ENCODE peak calls at places on chromosomes 2 and 18, in seven cellular contexts. L is memory B cell; P is activated naive CD4-positive, alpha-beta T cell treated with anti-CD3 and anti-CD28 coated beads, Interleukin-2, amount 10 ng/mL, durations not matched to agents 7 days and 5 days; V is H9; J is RKO; F is head of caudate nucleus; D is astrocyte of the spinal cord. Q is an unnamed sample.

GRCh38 chr2:74186038-74186437 is 7.4 kb upstream of the MOB1A start:
- DNase-seq in L (peak; percentile 62), P (peak; percentile 39), V (no peak), J (no peak), F (no peak), D (no peak), Q (no peak)

GRCh38 chr18:49152885-49153284 is 202.1 kb upstream of the SMAD7 start:
- DNase-seq in L (no peak), P (no peak), V (no peak), J (no peak), F (no peak), D (no peak), Q (no peak)

GRCh38 chr2:11658208-11658607 is 11.8 kb downstream of the NTSR2 start:
- DNase-seq in L (no peak), P (no peak), V (no peak), J (no peak), F (no peak), D (no peak), Q (no peak)

GRCh38 chr2:48209214-48209885 is 303.1 kb upstream of the FBXO11 start:
- DNase-seq in L (no peak), P (no peak), V (no peak), J (no peak), F (no peak), D (no peak), Q (peak; percentile 71)

GRCh38 chr2:217610411-217610814 is 392.4 kb downstream of the TNS1 start:
- DNase-seq in L (no peak), P (peak; percentile 55), V (no peak), J (no peak), F (no peak), D (no peak), Q (no peak)

GRCh38 chr18:23387265-23387664 is 65.8 kb upstream of the RIOK3 start:
- DNase-seq in L (no peak), P (no peak), V (no peak), J (no peak), F (no peak), D (no peak), Q (no peak)

GRCh38 chr2:129379411-129379810 is 600.1 kb upstream of the RAB6C start:
- DNase-seq in L (no peak), P (no peak), V (no peak), J (no peak), F (no peak), D (no peak), Q (no peak)

GRCh38 chr2:142582317-142582716 is 295.1 kb upstream of the KYNU start:
- DNase-seq in L (no peak), P (no peak), V (no peak), J (no peak), F (no peak), D (no peak), Q (no peak)

GRCh38 chr2:100935372-100935752 is 66.7 kb upstream of the RPL31 start:
- DNase-seq in L (no peak), P (no peak), V (no peak), J (no peak), F (no peak), D (peak; percentile 73), Q (peak; percentile 81)

GRCh38 chr2:38602136-38602731 is 494 bp downstream of the HNRNPLL start:
- DNase-seq in L (peak; percentile 48), P (peak; percentile 60), V (peak; percentile 48), J (no peak), F (peak; percentile 32), D (no peak), Q (no peak)

GRCh38 chr2:215423928-215424540 is 11.8 kb downstream of the FN1 start:
- DNase-seq in L (no peak), P (no peak), V (no peak), J (no peak), F (no peak), D (peak; percentile 49), Q (peak; percentile 34)

GRCh38 chr2:11998218-11998617 is 251.8 kb downstream of the LPIN1 start:
- DNase-seq in L (no peak), P (peak; percentile 33), V (no peak), J (no peak), F (no peak), D (peak; percentile 23), Q (peak; percentile 68)

GRCh38 chr2:83378921-83379320 is 1080.2 kb downstream of the SUCLG1 start:
- DNase-seq in L (no peak), P (no peak), V (no peak), J (no peak), F (no peak), D (no peak), Q (no peak)

GRCh38 chr2:173571021-173571821 is 216.5 kb downstream of the CDCA7 start:
- DNase-seq in L (no peak), P (no peak), V (no peak), J (peak; percentile 42), F (no peak), D (peak; percentile 55), Q (no peak)

GRCh38 chr2:129733579-129733978 is 245.9 kb upstream of the RAB6C start:
- DNase-seq in L (no peak), P (no peak), V (no peak), J (no peak), F (no peak), D (no peak), Q (no peak)

GRCh38 chr2:37928377-37928776 is 3.3 kb downstream of the RMDN2 start:
- DNase-seq in L (no peak), P (no peak), V (no peak), J (no peak), F (no peak), D (no peak), Q (peak; percentile 4)

GRCh38 chr18:11849845-11850747 is 1.1 kb upstream of the CHMP1B start:
- DNase-seq in L (peak; percentile 37), P (peak; percentile 60), V (no peak), J (peak; percentile 82), F (peak; percentile 54), D (peak; percentile 98), Q (peak; percentile 70)

GRCh38 chr18:31626409-31626808 is 34.7 kb downstream of the TTR start:
- DNase-seq in L (no peak), P (no peak), V (no peak), J (peak; percentile 38), F (no peak), D (no peak), Q (no peak)

GRCh38 chr2:62586981-62587380 is 81.0 kb upstream of the TMEM17 start:
- DNase-seq in L (no peak), P (no peak), V (no peak), J (no peak), F (no peak), D (peak; percentile 63), Q (peak; percentile 39)

GRCh38 chr2:128981353-128981752 is 662.7 kb upstream of the HS6ST1 start:
- DNase-seq in L (no peak), P (no peak), V (no peak), J (no peak), F (no peak), D (no peak), Q (no peak)

GRCh38 chr2:80001704-80002103 is 302.8 kb downstream of the LRRTM1 start:
- DNase-seq in L (no peak), P (no peak), V (no peak), J (no peak), F (no peak), D (peak; percentile 13), Q (no peak)

GRCh38 chr2:8298783-8299182 is 383.1 kb upstream of the ID2 start:
- DNase-seq in L (no peak), P (no peak), V (no peak), J (no peak), F (peak; percentile 18), D (no peak), Q (no peak)

GRCh38 chr2:219475697-219476604 is 22.7 kb upstream of the GMPPA start:
- DNase-seq in L (peak; percentile 34), P (peak; percentile 77), V (peak; percentile 88), J (peak; percentile 32), F (peak; percentile 52), D (peak; percentile 51), Q (peak; percentile 80)

GRCh38 chr2:170344663-170345099 is 166.7 kb downstream of the MYO3B start:
- DNase-seq in L (no peak), P (no peak), V (no peak), J (peak; percentile 8), F (no peak), D (no peak), Q (no peak)

GRCh38 chr18:5582054-5582453 is 38.3 kb upstream of the EPB41L3 start:
- DNase-seq in L (no peak), P (no peak), V (peak; percentile 66), J (no peak), F (no peak), D (peak; percentile 77), Q (peak; percentile 34)

GRCh38 chr2:215668329-215668728 is 232.5 kb upstream of the FN1 start:
- DNase-seq in L (no peak), P (no peak), V (no peak), J (no peak), F (no peak), D (no peak), Q (no peak)

GRCh38 chr18:36372902-36373301 is 75.4 kb downstream of the FHOD3 start:
- DNase-seq in L (no peak), P (no peak), V (no peak), J (no peak), F (no peak), D (peak; percentile 89), Q (peak; percentile 48)

GRCh38 chr2:217669831-217670230 is 333.0 kb downstream of the TNS1 start:
- DNase-seq in L (no peak), P (no peak), V (no peak), J (no peak), F (no peak), D (peak; percentile 39), Q (peak; percentile 44)

GRCh38 chr18:62399306-62399705 is 74.2 kb downstream of the TNFRSF11A start:
- DNase-seq in L (no peak), P (no peak), V (no peak), J (no peak), F (no peak), D (no peak), Q (no peak)

Q was measured in foreskin fibroblast.